ENCODE peak calls at places on chromosomes 5 and 9, in six cellular contexts. Z is cardiac fibroblast, K is body of pancreas, Q is spleen, Y is sigmoid colon, X is fibroblast of the aortic adventitia. F is an unnamed sample.

GRCh38 chr5:28574616-28575015 is 1536.2 kb upstream of the CDH9 start:
- DNase-seq in K (no peak), X (no peak), Q (no peak), Y (no peak), Z (no peak), F (no peak)

GRCh38 chr9:122904466-122904822 is 715 bp downstream of the RC3H2 start:
- DNase-seq in K (no peak), Z (peak; percentile 57), X (peak; percentile 43), Q (no peak), Y (no peak), F (peak; percentile 27)

GRCh38 chr5:30968971-30969370 is 224.5 kb upstream of the CDH6 start:
- DNase-seq in Q (no peak), K (no peak), Y (no peak), X (peak; percentile 44), Z (no peak), F (no peak)

GRCh38 chr9:27407491-27407890 is 110.5 kb upstream of the EQTN start:
- DNase-seq in X (no peak), Y (no peak), K (no peak), Z (no peak), Q (no peak), F (no peak)

GRCh38 chr5:144547098-144547499 is 376.4 kb downstream of the KCTD16 start:
- DNase-seq in X (peak; percentile 77), Z (peak; percentile 10), Q (no peak), K (no peak), Y (no peak), F (no peak)

GRCh38 chr5:148957591-148958202 is 105.2 kb downstream of the SH3TC2 start:
- DNase-seq in Q (peak; percentile 79), Z (peak; percentile 49), X (peak; percentile 41), Y (no peak), K (peak; percentile 32), F (peak; percentile 61)

GRCh38 chr9:81902191-81902590 is 26.0 kb upstream of the SPATA31D4 start:
- DNase-seq in Z (peak; percentile 63), K (no peak), Y (no peak), Q (no peak), X (peak; percentile 81), F (no peak)

GRCh38 chr9:133463234-133463863 is 3.6 kb downstream of the CACFD1 start:
- DNase-seq in X (no peak), K (no peak), Y (no peak), Q (no peak), Z (no peak), F (peak; percentile 59)

GRCh38 chr9:95104088-95104960 is 213.2 kb downstream of the FANCC start:
- DNase-seq in Q (no peak), K (no peak), Y (peak; percentile 74), Z (no peak), X (no peak), F (no peak)

GRCh38 chr9:95756101-95756500 is 119.4 kb upstream of the ERCC6L2 start:
- DNase-seq in X (no peak), Y (no peak), Q (no peak), Z (no peak), K (no peak), F (no peak)

GRCh38 chr9:124818431-124819281 is 34.6 kb upstream of the WDR38 start:
- DNase-seq in Z (no peak), K (peak; percentile 83), Q (peak; percentile 83), X (peak; percentile 37), Y (no peak), F (peak; percentile 92)

GRCh38 chr9:134620751-134621557 is 20.6 kb upstream of the COL5A1 start:
- DNase-seq in Q (peak; percentile 41), X (no peak), K (no peak), Z (no peak), Y (peak; percentile 58), F (no peak)

GRCh38 chr5:146169076-146169475 is 13.4 kb downstream of the LARS1 start:
- DNase-seq in Z (no peak), X (no peak), Q (no peak), Y (no peak), K (no peak), F (no peak)

GRCh38 chr5:146165469-146165868 is 17.0 kb downstream of the LARS1 start:
- DNase-seq in X (no peak), Q (no peak), Y (no peak), K (no peak), Z (no peak), F (no peak)

GRCh38 chr5:146164382-146164781 is 18.1 kb downstream of the LARS1 start:
- DNase-seq in Q (no peak), K (no peak), Y (no peak), Z (no peak), X (no peak), F (no peak)
- H3K4me3 ChIP-seq in Q (no peak overlapping the region), K (no peak overlapping the region), Y (no peak overlapping the region), Z (no peak overlapping the region), X (no peak overlapping the region), F (no peak overlapping the region)

DNA sequence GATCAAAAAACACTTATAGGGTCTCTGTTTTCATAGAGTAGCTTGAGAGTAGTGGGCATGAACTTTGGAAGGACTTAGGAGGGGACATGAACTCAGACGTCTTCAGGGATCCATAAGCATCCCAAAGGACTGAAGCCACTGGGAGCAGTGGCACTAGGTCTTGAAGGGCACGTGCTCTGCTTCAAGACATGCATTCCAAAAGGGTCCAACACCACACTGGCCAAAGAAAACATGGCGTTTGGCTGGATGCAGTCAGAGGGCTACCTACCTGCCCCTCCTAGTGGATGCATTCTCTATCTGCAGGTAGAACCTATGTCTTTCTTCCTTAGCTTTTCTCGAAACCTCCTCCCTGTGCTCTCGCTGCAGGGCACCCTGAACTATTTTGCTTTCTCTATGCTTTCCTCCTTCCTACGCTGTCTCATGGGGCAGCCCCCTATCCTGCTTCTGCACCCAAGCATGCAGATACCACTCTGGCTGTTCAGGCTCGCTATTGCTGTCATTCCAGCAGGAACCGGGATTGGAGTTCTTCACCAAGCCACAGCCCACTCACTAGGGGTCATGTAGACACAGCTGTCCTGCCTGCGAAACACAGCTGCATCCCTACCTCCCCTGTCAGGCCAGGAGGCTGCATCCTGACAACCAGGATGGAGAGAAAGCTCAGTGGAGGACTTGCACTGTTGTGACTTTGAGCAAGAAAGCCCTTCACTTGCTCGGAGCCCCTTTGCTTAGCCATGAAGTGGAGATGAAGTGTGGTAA is 11.9 kb downstream of the FAM240B start:
- DNase-seq in K (no peak), Y (no peak), Z (no peak), X (no peak), Q (no peak), F (peak; percentile 32)
- TF ChIP-seq CTCF in K (no peak), Y (no peak), Z (peak; percentile 23), X (no peak), Q (no peak), F (peak; percentile 43)

GRCh38 chr9:90433398-90433890 is 209.2 kb downstream of the DIRAS2 start:
- DNase-seq in K (peak; percentile 17), X (no peak), Q (no peak), Y (no peak), Z (no peak), F (peak; percentile 93)
- H3K4me3 ChIP-seq in K (no peak overlapping the region), X (no peak overlapping the region), Q (no peak overlapping the region), Y (no peak overlapping the region), Z (no peak overlapping the region), F (peak overlapping the region; percentile 8)

GRCh38 chr5:13976223-13976622 is 31.7 kb upstream of the DNAH5 start:
- DNase-seq in Z (no peak), X (no peak), K (no peak), Q (no peak), Y (no peak), F (peak; percentile 16)

GRCh38 chr5:13973724-13974123 is 29.2 kb upstream of the DNAH5 start:
- DNase-seq in X (no peak), K (no peak), Z (no peak), Y (no peak), Q (no peak), F (no peak)

GRCh38 chr5:13972029-13972428 is 27.5 kb upstream of the DNAH5 start:
- DNase-seq in Y (no peak), X (no peak), Q (no peak), Z (no peak), K (no peak), F (peak; percentile 52)

GRCh38 chr5:13976867-13977479 is 32.5 kb upstream of the DNAH5 start:
- DNase-seq in Q (no peak), Y (no peak), X (peak; percentile 49), Z (peak; percentile 71), K (no peak), F (peak; percentile 64)
- TF ChIP-seq CTCF in Q (no peak), Y (no peak), X (peak; percentile 14), Z (peak; percentile 41), K (no peak), F (peak; percentile 53)

GRCh38 chr5:160083501-160083900 is 35.7 kb downstream of the PWWP2A start:
- DNase-seq in Z (peak; percentile 68), Q (no peak), K (no peak), Y (no peak), X (no peak), F (peak; percentile 49)
- H3K4me3 ChIP-seq in Z (peak overlapping the region; percentile 9), Q (no peak overlapping the region), K (no peak overlapping the region), Y (no peak overlapping the region), X (peak overlapping the region; percentile 36), F (no peak overlapping the region)